ENCODE peak calls at places on chromosomes 16 and 17, in four cellular contexts. I, D, Z and P are unnamed samples.

GRCh38 chr17:40371261-40371929 is 6.9 kb upstream of the GJD3 start:
- DNase-seq in D (no peak), Z (no peak), I (no peak), P (no peak)

GRCh38 chr16:57134982-57135381 is 42.6 kb downstream of the CPNE2 start:
- DNase-seq in I (no peak), Z (no peak), D (peak), P (no peak)

GRCh38 chr17:82041139-82041814 is 3.8 kb upstream of the DCXR start:
- DNase-seq in D (no peak), I (no peak), Z (no peak), P (no peak)

GRCh38 chr17:77924757-77925336 is 33.7 kb upstream of the TNRC6C start:
- DNase-seq in Z (no peak), I (peak), D (no peak), P (no peak)

GRCh38 chr17:50064253-50064991 is 8.5 kb downstream of the ITGA3 start:
- DNase-seq in Z (no peak), D (no peak), I (peak), P (no peak)

GRCh38 chr17:7864995-7865650 is 7.3 kb downstream of the CYB5D1 start:
- DNase-seq in I (no peak), D (no peak), Z (no peak), P (no peak)

GRCh38 chr16:87045462-87046216 is 271.6 kb downstream of the C16orf95 start:
- DNase-seq in I (no peak), Z (no peak), D (no peak), P (no peak)

GRCh38 chr17:5485270-5486205 is at the start of gene DERL2:
- DNase-seq in Z (no peak), I (peak), D (no peak), P (no peak)

GRCh38 chr17:55722016-55722706 is 503 bp downstream of the TMEM100 start:
- DNase-seq in D (no peak), Z (no peak), I (peak), P (no peak)

GRCh38 chr16:65453646-65454045 is 331.8 kb upstream of the CDH11 start:
- DNase-seq in D (no peak), I (no peak), Z (peak), P (no peak)